ENCODE peak calls at places on chromosomes 4 and X, in seven cellular contexts. C, Y, S, P, J, U and A are unnamed samples.

GRCh38 chrX:26653050-26653449 is 437.1 kb downstream of the MAGEB5 start:
- DNase-seq in U (no peak), Y (no peak), C (no peak), P (no peak), J (no peak), S (no peak), A (peak; percentile 25)

GRCh38 chr4:185005209-185005819 is 13.0 kb upstream of the HELT start:
- DNase-seq in S (peak; percentile 74), J (peak; percentile 89), U (peak; percentile 62), Y (peak; percentile 2), C (no peak), P (peak; percentile 78), A (peak; percentile 60)

GRCh38 chrX:131633285-131633917 is 89.5 kb downstream of the OR13H1 start:
- DNase-seq in S (peak; percentile 12), U (peak; percentile 55), Y (no peak), P (peak; percentile 71), C (no peak), J (no peak), A (peak; percentile 38)

GRCh38 chr4:153809307-153809706 is 20.4 kb upstream of the SFRP2 start:
- DNase-seq in Y (no peak), J (no peak), P (no peak), C (no peak), U (no peak), S (no peak), A (no peak)

GRCh38 chrX:111728096-111728495 is 47.1 kb downstream of the ALG13 start:
- DNase-seq in U (no peak), Y (no peak), C (peak; percentile 10), P (no peak), S (no peak), J (no peak), A (no peak)

GRCh38 chr4:74950200-74950599 is 17.3 kb downstream of the PARM1 start:
- DNase-seq in U (no peak), J (no peak), P (no peak), Y (no peak), S (no peak), C (no peak), A (no peak)

GRCh38 chr4:140567722-140568121 is 1.0 kb downstream of the UCP1 start:
- DNase-seq in S (no peak), Y (no peak), J (no peak), C (no peak), P (no peak), U (no peak), A (no peak)

GRCh38 chr4:118086334-118086733 is 52.0 kb downstream of the NDST3 start:
- DNase-seq in S (no peak), U (peak; percentile 37), J (no peak), C (peak; percentile 10), Y (no peak), P (no peak), A (peak; percentile 14)

GRCh38 chr4:177632481-177632880 is 190.2 kb upstream of the AGA start:
- DNase-seq in J (no peak), C (no peak), S (no peak), P (no peak), U (peak; percentile 0), Y (no peak), A (no peak)

GRCh38 chr4:185730849-185731608 is 81.0 kb downstream of the SORBS2 start:
- DNase-seq in S (no peak), Y (no peak), P (no peak), U (peak; percentile 87), J (no peak), C (no peak), A (no peak)

GRCh38 chr4:109873791-109874514 is 26.0 kb downstream of the LRIT3 start:
- DNase-seq in J (no peak), C (no peak), P (no peak), U (no peak), S (no peak), Y (no peak), A (no peak)

GRCh38 chr4:623914-624626 is 1.3 kb upstream of the PDE6B start:
- DNase-seq in J (peak; percentile 18), C (no peak), P (no peak), U (no peak), Y (no peak), S (no peak), A (no peak)

GRCh38 chr4:10080874-10081606 is 35.6 kb downstream of the WDR1 start:
- DNase-seq in P (no peak), Y (no peak), U (no peak), S (peak; percentile 1), J (peak; percentile 32), C (no peak), A (no peak)

GRCh38 chr4:140839888-140840790 is 84.0 kb upstream of the TBC1D9 start:
- DNase-seq in J (no peak), U (peak; percentile 29), P (no peak), Y (no peak), S (no peak), C (peak; percentile 10), A (no peak)

GRCh38 chr4:121156822-121157769 is 7.0 kb downstream of the TNIP3 start:
- DNase-seq in S (no peak), J (peak; percentile 53), U (no peak), C (no peak), Y (no peak), P (no peak), A (peak; percentile 57)

GRCh38 chrX:15855562-15856256 is 1.1 kb upstream of the AP1S2 start:
- DNase-seq in S (no peak), C (no peak), J (no peak), Y (no peak), P (no peak), U (no peak), A (no peak)

GRCh38 chr4:108030332-108030731 is 40.6 kb downstream of the HADH start:
- DNase-seq in S (peak; percentile 17), U (peak; percentile 80), Y (peak; percentile 0), J (no peak), C (peak; percentile 21), P (peak; percentile 13), A (peak; percentile 79)

GRCh38 chr4:4859010-4859798 is at the start of gene MSX1:
- DNase-seq in C (no peak), U (peak; percentile 89), J (peak; percentile 93), Y (peak; percentile 42), S (peak; percentile 74), P (peak; percentile 88), A (peak; percentile 93)

GRCh38 chr4:138236035-138236434 is 6.1 kb downstream of the SLC7A11 start:
- DNase-seq in U (no peak), Y (no peak), S (no peak), J (no peak), C (no peak), P (no peak), A (no peak)

GRCh38 chrX:110286126-110286525 is 31.8 kb downstream of the AMMECR1 start:
- DNase-seq in S (no peak), J (no peak), U (peak; percentile 84), P (no peak), C (peak; percentile 53), Y (no peak), A (no peak)

GRCh38 chr4:3128976-3129375 is 54.5 kb downstream of the HTT start:
- DNase-seq in U (peak; percentile 73), P (no peak), J (no peak), S (no peak), C (no peak), Y (no peak), A (no peak)

GRCh38 chr4:8768357-8768999 is 103.2 kb downstream of the HMX1 start:
- DNase-seq in U (no peak), C (no peak), Y (no peak), P (no peak), J (peak; percentile 22), S (no peak), A (no peak)

GRCh38 chr4:184383497-184384055 is 90.8 kb downstream of the IRF2 start:
- DNase-seq in C (peak; percentile 92), Y (no peak), J (peak; percentile 47), U (peak; percentile 96), S (no peak), P (no peak), A (peak; percentile 27)

GRCh38 chr4:184479516-184479950 is 5.2 kb upstream of the IRF2 start:
- DNase-seq in P (no peak), S (no peak), J (no peak), U (no peak), C (no peak), Y (no peak), A (no peak)

GRCh38 chr4:81164623-81165416 is 50.2 kb downstream of the PRKG2 start:
- DNase-seq in S (no peak), J (no peak), U (peak; percentile 62), Y (no peak), P (no peak), C (no peak), A (no peak)

GRCh38 chr4:73383452-73383851 is 20.6 kb upstream of the ALB start:
- DNase-seq in C (no peak), P (no peak), S (no peak), Y (no peak), U (no peak), J (no peak), A (no peak)

GRCh38 chr4:8334786-8335460 is 65.4 kb downstream of the HTRA3 start:
- DNase-seq in J (peak; percentile 7), C (no peak), Y (no peak), S (no peak), P (no peak), U (no peak), A (no peak)

GRCh38 chrX:45775462-45775861 is 574.8 kb upstream of the DIPK2B start:
- DNase-seq in J (no peak), Y (no peak), S (no peak), P (no peak), C (no peak), U (no peak), A (peak; percentile 5)

GRCh38 chr4:166675411-166675810 is 558.9 kb downstream of the SPOCK3 start:
- DNase-seq in U (peak; percentile 59), J (no peak), C (peak; percentile 70), P (no peak), S (peak; percentile 13), Y (no peak), A (peak; percentile 83)

GRCh38 chr4:157294575-157294974 is 74.0 kb downstream of the GRIA2 start:
- DNase-seq in C (no peak), Y (no peak), P (no peak), J (no peak), U (no peak), S (no peak), A (no peak)

GRCh38 chr4:101020956-101021355 is 326.4 kb downstream of the PPP3CA start:
- DNase-seq in J (no peak), Y (no peak), P (no peak), C (no peak), U (peak; percentile 89), S (no peak), A (no peak)

GRCh38 chrX:11787564-11787963 is 29.5 kb downstream of the MSL3 start:
- DNase-seq in P (peak; percentile 70), S (peak; percentile 48), U (peak; percentile 49), J (peak; percentile 64), Y (no peak), C (no peak), A (peak; percentile 77)

GRCh38 chr4:7394681-7395451 is 39.9 kb downstream of the PSAPL1 start:
- DNase-seq in S (no peak), P (no peak), C (no peak), J (no peak), U (no peak), Y (no peak), A (peak; percentile 54)

GRCh38 chr4:90293320-90293719 is 166.1 kb downstream of the CCSER1 start:
- DNase-seq in Y (no peak), P (no peak), C (no peak), J (no peak), U (peak; percentile 36), S (no peak), A (peak; percentile 21)